ENCODE peak calls at places on chromosomes 11 and 22, in nine cellular contexts. One of them, this sample, is unnamed.

GRCh38 chr11:122578168-122578825 is 77.2 kb upstream of the UBASH3B start:
- DNase-seq in Calu3: no peak
- DNase-seq in mucosa of descending colon: no peak
- DNase-seq in suprapubic skin: no peak
- DNase-seq in pancreas: no peak
- DNase-seq in PC-9: no peak
- DNase-seq in spleen: no peak
- DNase-seq in HFF-Myc: no peak
- DNase-seq in uterus: no peak
- DNase-seq in this sample: no peak

GRCh38 chr11:36016263-36016662 is 72.4 kb downstream of the LDLRAD3 start:
- DNase-seq in pancreas: no peak
- DNase-seq in PC-9: no peak
- DNase-seq in mucosa of descending colon: no peak
- DNase-seq in Calu3: no peak
- DNase-seq in suprapubic skin: no peak
- DNase-seq in HFF-Myc: no peak
- DNase-seq in uterus: no peak
- DNase-seq in spleen: no peak
- DNase-seq in this sample: no peak

GRCh38 chr11:10351768-10352641 is 47.1 kb downstream of the ADM start:
- DNase-seq in spleen: no peak
- DNase-seq in HFF-Myc: no peak
- DNase-seq in pancreas: peak; percentile 73
- DNase-seq in suprapubic skin: no peak
- DNase-seq in Calu3: peak; percentile 35
- DNase-seq in uterus: peak; percentile 50
- DNase-seq in mucosa of descending colon: peak; percentile 62
- DNase-seq in PC-9: peak; percentile 37
- DNase-seq in this sample: peak; percentile 57

GRCh38 chr11:113201055-113201818 is 113.1 kb upstream of the TTC12 start:
- DNase-seq in PC-9: no peak
- DNase-seq in uterus: no peak
- DNase-seq in spleen: no peak
- DNase-seq in mucosa of descending colon: no peak
- DNase-seq in HFF-Myc: no peak
- DNase-seq in pancreas: no peak
- DNase-seq in Calu3: no peak
- DNase-seq in suprapubic skin: no peak
- DNase-seq in this sample: no peak

GRCh38 chr11:57323503-57324153 is 1.1 kb downstream of the TNKS1BP1 start:
- DNase-seq in PC-9: no peak
- DNase-seq in uterus: no peak
- DNase-seq in mucosa of descending colon: peak; percentile 50
- DNase-seq in Calu3: no peak
- DNase-seq in spleen: no peak
- DNase-seq in pancreas: no peak
- DNase-seq in suprapubic skin: no peak
- DNase-seq in HFF-Myc: no peak
- DNase-seq in this sample: peak; percentile 43

GRCh38 chr22:19143967-19144400 is 467 bp downstream of the ESS2 start:
- DNase-seq in PC-9: no peak
- DNase-seq in Calu3: peak; percentile 14
- DNase-seq in uterus: no peak
- DNase-seq in spleen: peak; percentile 74
- DNase-seq in HFF-Myc: no peak
- DNase-seq in pancreas: no peak
- DNase-seq in mucosa of descending colon: no peak
- DNase-seq in suprapubic skin: no peak
- DNase-seq in this sample: no peak

GRCh38 chr11:1049071-1049405 is 12.5 kb upstream of the MUC6 start:
- DNase-seq in mucosa of descending colon: no peak
- DNase-seq in suprapubic skin: no peak
- DNase-seq in pancreas: no peak
- DNase-seq in HFF-Myc: no peak
- DNase-seq in uterus: no peak
- DNase-seq in PC-9: no peak
- DNase-seq in Calu3: no peak
- DNase-seq in spleen: no peak
- DNase-seq in this sample: no peak

GRCh38 chr11:78031629-78032028 is 8.6 kb upstream of the KCTD14 start:
- DNase-seq in pancreas: no peak
- DNase-seq in suprapubic skin: no peak
- DNase-seq in PC-9: no peak
- DNase-seq in uterus: no peak
- DNase-seq in spleen: no peak
- DNase-seq in mucosa of descending colon: no peak
- DNase-seq in Calu3: no peak
- DNase-seq in HFF-Myc: no peak
- DNase-seq in this sample: no peak

GRCh38 chr11:10298342-10298741 is 4.3 kb upstream of the SBF2 start:
- DNase-seq in spleen: no peak
- DNase-seq in HFF-Myc: no peak
- DNase-seq in mucosa of descending colon: no peak
- DNase-seq in pancreas: no peak
- DNase-seq in uterus: no peak
- DNase-seq in PC-9: no peak
- DNase-seq in Calu3: no peak
- DNase-seq in suprapubic skin: no peak
- DNase-seq in this sample: no peak

GRCh38 chr22:17303840-17304779 is 65.2 kb upstream of the CECR2 start:
- DNase-seq in suprapubic skin: no peak
- DNase-seq in pancreas: no peak
- DNase-seq in spleen: peak; percentile 79
- DNase-seq in mucosa of descending colon: peak; percentile 7
- DNase-seq in HFF-Myc: no peak
- DNase-seq in uterus: no peak
- DNase-seq in Calu3: no peak
- DNase-seq in PC-9: no peak
- DNase-seq in this sample: no peak

GRCh38 chr11:29210426-29210825 is 806.4 kb downstream of the KCNA4 start:
- DNase-seq in Calu3: no peak
- DNase-seq in pancreas: no peak
- DNase-seq in uterus: no peak
- DNase-seq in suprapubic skin: no peak
- DNase-seq in spleen: no peak
- DNase-seq in HFF-Myc: no peak
- DNase-seq in mucosa of descending colon: no peak
- DNase-seq in PC-9: no peak
- DNase-seq in this sample: no peak

GRCh38 chr11:29208117-29208516 is 808.7 kb downstream of the KCNA4 start:
- DNase-seq in suprapubic skin: no peak
- DNase-seq in mucosa of descending colon: no peak
- DNase-seq in uterus: no peak
- DNase-seq in pancreas: no peak
- DNase-seq in HFF-Myc: no peak
- DNase-seq in spleen: no peak
- DNase-seq in Calu3: no peak
- DNase-seq in PC-9: no peak
- DNase-seq in this sample: no peak

GRCh38 chr11:29214833-29215232 is 802.0 kb downstream of the KCNA4 start:
- DNase-seq in HFF-Myc: no peak
- DNase-seq in suprapubic skin: no peak
- DNase-seq in Calu3: no peak
- DNase-seq in uterus: no peak
- DNase-seq in spleen: no peak
- DNase-seq in pancreas: no peak
- DNase-seq in mucosa of descending colon: no peak
- DNase-seq in PC-9: no peak
- DNase-seq in this sample: no peak

GRCh38 chr11:29211205-29211604 is 805.6 kb downstream of the KCNA4 start:
- DNase-seq in uterus: no peak
- DNase-seq in PC-9: no peak
- DNase-seq in mucosa of descending colon: no peak
- DNase-seq in Calu3: no peak
- DNase-seq in pancreas: no peak
- DNase-seq in spleen: no peak
- DNase-seq in HFF-Myc: no peak
- DNase-seq in suprapubic skin: no peak
- DNase-seq in this sample: no peak
- TF ChIP-seq CTCF in uterus: no peak
- TF ChIP-seq CTCF in PC-9: no peak
- TF ChIP-seq CTCF in mucosa of descending colon: no peak
- TF ChIP-seq CTCF in Calu3: no peak
- TF ChIP-seq CTCF in pancreas: no peak
- TF ChIP-seq CTCF in spleen: no peak
- TF ChIP-seq CTCF in HFF-Myc: no peak
- TF ChIP-seq CTCF in suprapubic skin: no peak
- TF ChIP-seq CTCF in this sample: no peak

DNA sequence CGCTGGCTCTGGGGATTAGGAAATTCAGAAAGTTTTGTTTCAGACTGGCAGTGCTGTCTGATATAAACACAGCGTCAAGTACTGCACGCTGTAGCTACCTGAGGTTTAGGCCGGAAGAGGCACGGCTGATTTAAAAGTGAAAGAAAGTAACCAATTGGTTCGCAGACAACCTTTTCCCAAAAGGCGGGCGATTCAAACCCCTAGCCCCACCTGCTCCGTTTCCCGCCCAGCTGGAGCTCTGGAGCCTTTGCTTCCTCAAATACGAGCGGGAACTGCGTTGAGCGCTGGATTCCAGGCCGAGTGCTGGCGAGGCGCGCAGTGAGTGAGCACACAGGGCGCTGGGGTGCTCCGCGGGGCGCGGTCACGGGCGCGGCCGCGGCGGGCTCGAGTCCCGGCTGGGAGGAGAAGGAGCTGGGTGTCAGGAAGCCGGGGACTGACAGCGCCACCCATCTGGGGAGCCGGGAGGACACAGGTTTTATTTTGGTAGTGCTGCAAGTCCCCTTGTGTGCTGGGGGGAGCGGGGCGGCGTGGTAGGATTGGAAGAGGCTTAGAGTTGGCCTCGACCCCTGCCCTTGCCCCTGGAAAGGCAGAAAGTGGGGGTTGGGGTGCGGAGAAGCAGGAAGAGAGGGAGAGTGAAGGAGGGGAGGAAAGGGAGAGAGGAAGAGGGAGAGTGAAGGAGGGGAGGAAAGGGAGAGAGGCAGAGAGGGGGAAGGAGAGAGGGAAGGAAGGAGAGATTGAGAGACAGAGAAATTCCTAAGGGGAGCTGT is 2.1 kb downstream of the FAM111A start:
- DNase-seq in mucosa of descending colon: peak; percentile 81
- DNase-seq in uterus: peak; percentile 79
- DNase-seq in spleen: peak; percentile 92
- DNase-seq in suprapubic skin: peak; percentile 84
- DNase-seq in Calu3: peak; percentile 88
- DNase-seq in HFF-Myc: peak; percentile 47
- DNase-seq in pancreas: peak; percentile 79
- DNase-seq in PC-9: peak; percentile 87
- DNase-seq in this sample: peak; percentile 91
- TF ChIP-seq CTCF in mucosa of descending colon: no peak
- TF ChIP-seq CTCF in uterus: no peak
- TF ChIP-seq CTCF in spleen: no peak
- TF ChIP-seq CTCF in suprapubic skin: no peak
- TF ChIP-seq CTCF in Calu3: no peak
- TF ChIP-seq CTCF in HFF-Myc: peak; percentile 10
- TF ChIP-seq CTCF in pancreas: no peak
- TF ChIP-seq CTCF in PC-9: no peak
- TF ChIP-seq CTCF in this sample: no peak

GRCh38 chr11:71562120-71562519 is 3.2 kb upstream of the KRTAP5-10 start:
- DNase-seq in suprapubic skin: no peak
- DNase-seq in pancreas: no peak
- DNase-seq in uterus: no peak
- DNase-seq in mucosa of descending colon: no peak
- DNase-seq in spleen: no peak
- DNase-seq in PC-9: no peak
- DNase-seq in HFF-Myc: no peak
- DNase-seq in Calu3: no peak
- DNase-seq in this sample: no peak

GRCh38 chr11:71565263-71565662 is at the start of gene KRTAP5-10:
- DNase-seq in uterus: no peak
- DNase-seq in suprapubic skin: no peak
- DNase-seq in HFF-Myc: no peak
- DNase-seq in PC-9: no peak
- DNase-seq in pancreas: no peak
- DNase-seq in mucosa of descending colon: no peak
- DNase-seq in spleen: no peak
- DNase-seq in Calu3: no peak
- DNase-seq in this sample: no peak

GRCh38 chr11:71566081-71566620 is 788 bp downstream of the KRTAP5-10 start:
- DNase-seq in mucosa of descending colon: peak; percentile 17
- DNase-seq in uterus: no peak
- DNase-seq in PC-9: peak; percentile 66
- DNase-seq in pancreas: no peak
- DNase-seq in HFF-Myc: no peak
- DNase-seq in suprapubic skin: no peak
- DNase-seq in spleen: no peak
- DNase-seq in Calu3: peak; percentile 33
- DNase-seq in this sample: peak; percentile 27

GRCh38 chr11:71564430-71564829 is 933 bp upstream of the KRTAP5-10 start:
- DNase-seq in PC-9: no peak
- DNase-seq in Calu3: no peak
- DNase-seq in pancreas: no peak
- DNase-seq in mucosa of descending colon: no peak
- DNase-seq in HFF-Myc: no peak
- DNase-seq in uterus: no peak
- DNase-seq in suprapubic skin: no peak
- DNase-seq in spleen: no peak
- DNase-seq in this sample: no peak

DNA sequence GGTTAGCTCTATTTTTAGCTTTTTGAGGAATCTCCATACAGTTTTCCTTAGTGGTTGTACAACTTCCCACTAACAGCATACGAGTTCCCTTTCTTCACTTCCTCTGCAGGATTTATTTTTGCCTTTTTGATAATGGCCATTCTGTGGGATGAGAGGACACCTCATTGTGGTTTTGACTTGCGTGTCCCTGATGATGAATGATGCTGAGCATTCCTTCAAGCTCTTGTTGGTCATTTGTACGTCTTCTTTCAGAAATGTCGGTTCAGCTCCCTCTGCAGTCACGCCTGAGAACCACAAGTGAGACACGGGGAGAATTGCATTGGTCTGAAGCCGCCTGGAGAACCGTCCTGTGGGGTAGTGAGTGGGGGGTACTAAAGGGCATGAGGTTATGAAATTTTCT is 2.0 kb upstream of the KRTAP5-10 start:
- DNase-seq in uterus: no peak
- DNase-seq in pancreas: no peak
- DNase-seq in HFF-Myc: no peak
- DNase-seq in Calu3: peak; percentile 30
- DNase-seq in suprapubic skin: no peak
- DNase-seq in spleen: no peak
- DNase-seq in PC-9: peak; percentile 31
- DNase-seq in mucosa of descending colon: peak; percentile 28
- DNase-seq in this sample: peak; percentile 25
- TF ChIP-seq CTCF in uterus: no peak
- TF ChIP-seq CTCF in pancreas: no peak
- TF ChIP-seq CTCF in HFF-Myc: peak; percentile 38
- TF ChIP-seq CTCF in Calu3: no peak
- TF ChIP-seq CTCF in suprapubic skin: no peak
- TF ChIP-seq CTCF in spleen: no peak
- TF ChIP-seq CTCF in PC-9: peak; percentile 69
- TF ChIP-seq CTCF in mucosa of descending colon: no peak
- TF ChIP-seq CTCF in this sample: peak; percentile 40

DNA sequence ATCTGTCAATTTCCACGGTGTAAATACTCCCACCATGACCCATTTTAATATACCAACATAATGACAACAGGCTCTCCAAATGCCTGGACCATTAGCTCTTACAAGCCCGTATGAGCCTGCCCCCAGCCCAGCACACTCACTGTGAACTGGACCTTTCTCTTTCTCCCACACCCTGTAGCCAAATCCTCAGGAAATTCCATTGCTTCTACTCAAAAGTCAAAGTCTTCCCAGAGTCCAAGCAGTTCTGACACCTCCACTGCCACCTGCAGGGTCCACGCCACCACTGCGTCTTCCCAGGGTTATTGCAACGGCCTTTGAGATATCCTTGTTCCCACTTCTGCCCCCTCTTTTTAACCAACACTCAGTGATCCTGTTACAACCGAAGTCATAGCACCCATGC is 110.1 kb upstream of the ASPHD2 start:
- DNase-seq in uterus: no peak
- DNase-seq in PC-9: no peak
- DNase-seq in suprapubic skin: no peak
- DNase-seq in Calu3: peak; percentile 27
- DNase-seq in spleen: no peak
- DNase-seq in mucosa of descending colon: no peak
- DNase-seq in HFF-Myc: peak; percentile 7
- DNase-seq in pancreas: no peak
- DNase-seq in this sample: no peak
- TF ChIP-seq CTCF in uterus: no peak
- TF ChIP-seq CTCF in PC-9: peak; percentile 39
- TF ChIP-seq CTCF in suprapubic skin: no peak
- TF ChIP-seq CTCF in Calu3: no peak
- TF ChIP-seq CTCF in spleen: no peak
- TF ChIP-seq CTCF in mucosa of descending colon: no peak
- TF ChIP-seq CTCF in HFF-Myc: peak; percentile 45
- TF ChIP-seq CTCF in pancreas: no peak
- TF ChIP-seq CTCF in this sample: no peak